ENCODE peak calls at places on chromosome 5, in four cellular contexts. N is colonic mucosa, O is fibroblast of pulmonary artery, R is nephron progenitor cell. W is an unnamed sample.

GRCh38 chr5:134457801-134458200 is 46.1 kb upstream of the CDKN2AIPNL start:
- DNase-seq in R (no peak), O (no peak), N (no peak), W (no peak)

GRCh38 chr5:36403601-36404311 is 102.1 kb upstream of the RANBP3L start:
- DNase-seq in O (peak; percentile 52), R (no peak), N (no peak), W (no peak)

GRCh38 chr5:149421834-149422233 is 42.7 kb upstream of the IL17B start:
- DNase-seq in O (peak; percentile 72), R (no peak), N (no peak), W (no peak)

GRCh38 chr5:22837803-22838202 is 15.3 kb downstream of the CDH12 start:
- DNase-seq in O (no peak), R (no peak), N (no peak), W (no peak)

GRCh38 chr5:163565931-163566608 is 60.7 kb downstream of the MAT2B start:
- DNase-seq in N (peak; percentile 27), R (peak; percentile 43), O (peak; percentile 32), W (peak; percentile 74)

GRCh38 chr5:43638107-43638506 is 35.1 kb downstream of the NNT start:
- DNase-seq in N (no peak), R (no peak), O (no peak), W (no peak)

GRCh38 chr5:74356009-74356695 is 284.4 kb downstream of the ENC1 start:
- DNase-seq in R (no peak), N (no peak), O (no peak), W (no peak)

GRCh38 chr5:64126202-64126601 is 39.4 kb upstream of the RNF180 start:
- DNase-seq in R (no peak), N (no peak), O (no peak), W (no peak)

GRCh38 chr5:980001-980588 is 28.5 kb upstream of the NKD2 start:
- DNase-seq in N (no peak), O (no peak), R (no peak), W (no peak)

GRCh38 chr5:150780180-150780692 is 1.7 kb downstream of the SMIM3 start:
- DNase-seq in N (peak; percentile 41), O (peak; percentile 33), R (no peak), W (no peak)

GRCh38 chr5:98474802-98475201 is 298.7 kb upstream of the RGMB start:
- DNase-seq in R (no peak), N (peak; percentile 29), O (peak; percentile 38), W (no peak)

GRCh38 chr5:137888489-137888874 is 775 bp upstream of the PKD2L2 start:
- DNase-seq in R (no peak), O (no peak), N (no peak), W (no peak)

GRCh38 chr5:169161022-169161680 is 139.8 kb downstream of the SLIT3 start:
- DNase-seq in O (peak; percentile 93), R (peak; percentile 86), N (peak; percentile 18), W (peak; percentile 18)

GRCh38 chr5:76517334-76517733 is 105.9 kb downstream of the F2RL2 start:
- DNase-seq in R (no peak), O (no peak), N (no peak), W (no peak)

GRCh38 chr5:68381909-68382308 is 166.4 kb downstream of the PIK3R1 start:
- DNase-seq in N (no peak), R (no peak), O (no peak), W (no peak)

GRCh38 chr5:154543380-154543779 is 65.4 kb upstream of the HAND1 start:
- DNase-seq in R (no peak), O (no peak), N (no peak), W (no peak)

GRCh38 chr5:102222772-102223171 is 73.3 kb downstream of the SLCO4C1 start:
- DNase-seq in O (no peak), N (no peak), R (no peak), W (no peak)

DNA sequence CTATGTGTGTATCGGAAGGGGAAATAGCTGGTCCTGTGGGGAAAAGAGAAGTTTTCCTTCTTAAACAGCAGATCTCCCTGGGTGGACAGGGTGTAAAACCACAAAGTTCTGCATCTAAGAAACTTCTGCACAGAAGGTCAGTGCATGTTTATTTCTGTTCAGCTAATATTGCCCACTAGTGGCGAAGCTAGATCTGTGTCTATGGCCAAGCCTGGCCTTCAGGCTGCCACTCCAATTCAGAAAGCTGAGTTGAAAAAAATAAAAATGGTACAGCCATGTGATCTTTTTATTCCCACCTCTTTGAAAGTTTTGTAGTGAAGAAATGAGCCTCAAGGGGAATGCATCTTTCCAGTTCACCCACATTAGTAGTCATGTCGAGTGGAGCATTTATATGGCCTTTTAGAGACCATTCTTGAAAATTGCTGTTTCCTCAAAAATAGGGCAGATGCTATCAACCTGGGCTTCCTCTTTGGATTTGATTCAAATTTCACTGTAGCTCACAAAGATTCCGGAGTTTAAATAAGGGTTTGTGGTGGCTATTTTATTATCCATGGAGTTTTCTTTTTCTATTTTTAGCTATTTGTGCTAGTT is 488.0 kb downstream of the PRELID2 start:
- DNase-seq in O (peak; percentile 74), R (peak; percentile 8), N (no peak), W (no peak)
- TF ChIP-seq CTCF in O (peak; percentile 85), R (peak; percentile 63), N (peak; percentile 24), W (no peak)

DNA sequence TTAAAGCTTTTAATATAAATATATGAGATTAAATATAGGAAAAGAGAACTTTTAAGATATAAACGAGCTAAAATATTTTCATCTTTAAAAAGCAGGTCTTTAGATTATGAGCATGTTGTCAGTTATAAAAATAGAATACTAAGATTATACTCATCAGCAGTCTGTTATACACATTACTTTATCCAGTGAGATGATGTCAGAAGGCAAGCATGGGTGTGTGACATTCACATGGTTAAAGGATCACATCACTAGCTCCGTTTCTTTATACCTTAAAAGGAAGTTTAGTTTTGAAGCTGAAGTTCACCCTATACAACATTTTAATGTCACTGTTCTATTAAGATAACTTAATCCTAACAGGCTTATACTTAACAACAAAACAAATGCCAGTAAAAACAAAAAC is 59.7 kb downstream of the RICTOR start:
- DNase-seq in N (no peak), R (no peak), O (peak; percentile 89), W (no peak)
- TF ChIP-seq CTCF in N (no peak), R (no peak), O (no peak), W (no peak)

GRCh38 chr5:112179290-112179689 is 239.8 kb downstream of the EPB41L4A start:
- DNase-seq in N (no peak), O (no peak), R (no peak), W (no peak)

GRCh38 chr5:112174959-112175594 is 244.0 kb downstream of the EPB41L4A start:
- DNase-seq in N (peak; percentile 25), O (peak; percentile 70), R (peak; percentile 34), W (no peak)
- TF ChIP-seq CTCF in N (peak; percentile 55), O (peak; percentile 64), R (peak; percentile 70), W (peak; percentile 59)

GRCh38 chr5:113221294-113222176 is 213.3 kb downstream of the TSSK1B start:
- DNase-seq in O (peak; percentile 47), N (no peak), R (no peak), W (no peak)
- TF ChIP-seq CTCF in O (no peak), N (no peak), R (no peak), W (no peak)

GRCh38 chr5:140130949-140131733 is 5.4 kb downstream of the IGIP start:
- DNase-seq in N (no peak), O (no peak), R (no peak), W (no peak)

GRCh38 chr5:140133514-140134167 is 7.9 kb downstream of the IGIP start:
- DNase-seq in R (no peak), N (no peak), O (no peak), W (no peak)

GRCh38 chr5:140134277-140134935 is 8.7 kb downstream of the IGIP start:
- DNase-seq in R (no peak), O (no peak), N (no peak), W (no peak)

GRCh38 chr5:140135127-140135526 is 9.4 kb downstream of the IGIP start:
- DNase-seq in N (no peak), R (no peak), O (no peak), W (no peak)

DNA sequence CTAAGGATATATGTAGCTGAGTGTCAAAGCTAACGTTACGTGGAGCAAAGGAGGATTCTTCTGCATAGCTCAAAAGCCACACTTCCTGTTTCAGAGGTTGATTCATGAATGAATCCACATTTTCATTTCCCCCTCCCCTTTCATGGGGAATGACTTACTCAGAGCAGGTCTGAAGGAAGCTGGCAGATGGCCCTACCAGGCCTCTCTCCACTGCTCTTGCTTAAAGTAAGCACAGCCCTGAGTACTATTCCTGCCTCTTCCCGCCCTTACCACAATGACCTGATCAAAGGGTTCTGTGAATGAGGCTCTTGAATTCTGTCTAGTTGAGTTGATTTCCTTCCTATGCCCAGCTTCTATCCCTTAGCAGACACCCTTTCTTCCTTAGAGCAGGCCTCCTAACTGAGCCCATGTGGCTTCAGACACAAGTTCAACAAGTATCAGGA is 6.3 kb downstream of the IGIP start:
- DNase-seq in R (no peak), N (no peak), O (peak; percentile 86), W (no peak)
- TF ChIP-seq CTCF in R (no peak), N (no peak), O (no peak), W (no peak)

GRCh38 chr5:45774528-45774927 is 78.3 kb upstream of the HCN1 start:
- DNase-seq in N (no peak), R (no peak), O (no peak), W (no peak)
- TF ChIP-seq CTCF in N (no peak), R (peak; percentile 35), O (no peak), W (no peak)

GRCh38 chr5:140172473-140172872 is 2.5 kb upstream of the CYSTM1 start:
- DNase-seq in N (no peak), O (no peak), R (no peak), W (no peak)

GRCh38 chr5:140166911-140167310 is 8.1 kb upstream of the CYSTM1 start:
- DNase-seq in R (no peak), N (no peak), O (no peak), W (no peak)

GRCh38 chr5:140168371-140168770 is 6.6 kb upstream of the CYSTM1 start:
- DNase-seq in N (no peak), R (no peak), O (no peak), W (no peak)

GRCh38 chr5:140165921-140166270 is 9.1 kb upstream of the CYSTM1 start:
- DNase-seq in N (no peak), O (no peak), R (no peak), W (no peak)

GRCh38 chr5:140169410-140169809 is 5.6 kb upstream of the CYSTM1 start:
- DNase-seq in R (no peak), O (peak; percentile 35), N (no peak), W (no peak)
- TF ChIP-seq CTCF in R (no peak), O (peak; percentile 24), N (no peak), W (no peak)

GRCh38 chr5:14871573-14872069 is at the start of gene ANKH:
- DNase-seq in O (peak; percentile 75), R (peak; percentile 84), N (peak; percentile 79), W (peak; percentile 69)

GRCh38 chr5:14869286-14870164 is 2.1 kb downstream of the ANKH start:
- DNase-seq in N (peak; percentile 50), R (no peak), O (no peak), W (no peak)

GRCh38 chr5:14868771-14869170 is 2.8 kb downstream of the ANKH start:
- DNase-seq in O (no peak), R (no peak), N (peak; percentile 69), W (no peak)

GRCh38 chr5:14871084-14871572 is 450 bp downstream of the ANKH start:
- DNase-seq in O (no peak), N (peak; percentile 54), R (no peak), W (no peak)

GRCh38 chr5:14870347-14871083 is 1.1 kb downstream of the ANKH start:
- DNase-seq in O (no peak), R (no peak), N (peak; percentile 61), W (no peak)
- TF ChIP-seq CTCF in O (no peak), R (no peak), N (no peak), W (no peak)

GRCh38 chr5:10301266-10301665 is 6.4 kb downstream of the CMBL start:
- DNase-seq in O (no peak), N (peak; percentile 71), R (no peak), W (no peak)
- TF ChIP-seq CTCF in O (no peak), N (no peak), R (no peak), W (no peak)